ENCODE peak calls at places on chromosomes 12 and 14, in seven cellular contexts. W is colonic mucosa; Y is body of pancreas; Z is fibroblast of lung; H is NCI-H1694; V is activated T-cell treated with anti-CD3 and anti-CD28 coated beads, Interleukin-2, amount 50 U/mL, for 48 hours; E is hypothalamus. R is an unnamed sample.

GRCh38 chr12:48036818-48037217 is 32.5 kb upstream of the COL2A1 start:
- DNase-seq in W (no peak), Y (no peak), Z (no peak), H (no peak), V (no peak), E (no peak), R (no peak)

GRCh38 chr14:105328678-105329390 is 14.3 kb downstream of the PACS2 start:
- DNase-seq in W (no peak), Y (no peak), Z (no peak), H (no peak), V (no peak), E (no peak), R (no peak)

GRCh38 chr12:124454735-124455134 is 112.7 kb downstream of the NCOR2 start:
- DNase-seq in W (no peak), Y (no peak), Z (no peak), H (no peak), V (no peak), E (no peak), R (no peak)

GRCh38 chr12:57276935-57277563 is 26.1 kb upstream of the STAC3 start:
- DNase-seq in W (peak), Y (peak), Z (peak), H (no peak), V (peak), E (no peak), R (peak)

GRCh38 chr12:85260904-85261303 is 19.1 kb upstream of the ALX1 start:
- DNase-seq in W (no peak), Y (no peak), Z (no peak), H (no peak), V (no peak), E (no peak), R (no peak)

GRCh38 chr14:105212541-105213305 is 31.6 kb upstream of the NUDT14 start:
- DNase-seq in W (no peak), Y (no peak), Z (no peak), H (no peak), V (no peak), E (no peak), R (no peak)

GRCh38 chr14:39376671-39377403 is 55.4 kb downstream of the FBXO33 start:
- DNase-seq in W (no peak), Y (no peak), Z (peak), H (no peak), V (no peak), E (no peak), R (no peak)

GRCh38 chr12:26143291-26143690 is 18.5 kb upstream of the BHLHE41 start:
- DNase-seq in W (no peak), Y (no peak), Z (no peak), H (no peak), V (no peak), E (no peak), R (no peak)

GRCh38 chr14:91108941-91109611 is 4.8 kb upstream of the DGLUCY start:
- DNase-seq in W (peak), Y (peak), Z (no peak), H (no peak), V (peak), E (no peak), R (peak)

GRCh38 chr12:75099215-75099614 is 110.4 kb downstream of the KCNC2 start:
- DNase-seq in W (no peak), Y (no peak), Z (no peak), H (no peak), V (no peak), E (no peak), R (no peak)

GRCh38 chr12:131159660-131160059 is 206.0 kb downstream of the ADGRD1 start:
- DNase-seq in W (no peak), Y (no peak), Z (no peak), H (no peak), V (no peak), E (no peak), R (peak)

GRCh38 chr12:79174656-79175055 is 310.1 kb downstream of the SYT1 start:
- DNase-seq in W (no peak), Y (no peak), Z (peak), H (no peak), V (no peak), E (no peak), R (no peak)

GRCh38 chr12:108773798-108774788 is 42.8 kb upstream of the CORO1C start:
- DNase-seq in W (peak), Y (peak), Z (peak), H (peak), V (no peak), E (peak), R (no peak)

GRCh38 chr14:61280092-61280525 is 1.0 kb downstream of the TMEM30B start:
- DNase-seq in W (peak), Y (no peak), Z (no peak), H (no peak), V (no peak), E (no peak), R (no peak)

GRCh38 chr12:128684357-128684756 is 139.4 kb downstream of the SLC15A4 start:
- DNase-seq in W (no peak), Y (no peak), Z (no peak), H (no peak), V (no peak), E (peak), R (peak)

GRCh38 chr12:106584104-106585064 is 1.6 kb downstream of the RFX4 start:
- DNase-seq in W (no peak), Y (no peak), Z (no peak), H (no peak), V (peak), E (peak), R (no peak)

GRCh38 chr12:43407816-43408645 is 144.0 kb downstream of the ADAMTS20 start:
- DNase-seq in W (no peak), Y (no peak), Z (peak), H (no peak), V (no peak), E (no peak), R (no peak)

GRCh38 chr12:118377005-118377890 is 893 bp downstream of the SUDS3 start:
- DNase-seq in W (no peak), Y (no peak), Z (no peak), H (no peak), V (peak), E (no peak), R (peak)

GRCh38 chr12:53251477-53252348 is 16.4 kb upstream of the ESPL1 start:
- DNase-seq in W (peak), Y (peak), Z (peak), H (peak), V (peak), E (peak), R (peak)

GRCh38 chr12:62758216-62758615 is 176.7 kb downstream of the PPM1H start:
- DNase-seq in W (no peak), Y (no peak), Z (peak), H (no peak), V (no peak), E (no peak), R (no peak)

R was measured in cerebellar cortex.